ENCODE peak calls at places on chromosome 6, in nine cellular contexts. One of them, this sample, is unnamed.

GRCh38 chr6:30219244-30219643 is 6.0 kb upstream of the TRIM26 start:
- DNase-seq in K562: peak; percentile 46
- DNase-seq in esophagus muscularis mucosa: no peak
- DNase-seq in breast epithelium: no peak
- DNase-seq in uterus: no peak
- DNase-seq in stomach: peak; percentile 64
- DNase-seq in body of pancreas: peak; percentile 78
- DNase-seq in A549: peak; percentile 42
- DNase-seq in sigmoid colon: no peak
- DNase-seq in this sample: peak; percentile 12

GRCh38 chr6:155521719-155522118 is 66.1 kb upstream of the NOX3 start:
- DNase-seq in body of pancreas: no peak
- DNase-seq in breast epithelium: no peak
- DNase-seq in A549: no peak
- DNase-seq in esophagus muscularis mucosa: no peak
- DNase-seq in uterus: no peak
- DNase-seq in K562: no peak
- DNase-seq in sigmoid colon: no peak
- DNase-seq in stomach: no peak
- DNase-seq in this sample: no peak

GRCh38 chr6:165055231-165055630 is 254.2 kb downstream of the C6orf118 start:
- DNase-seq in A549: no peak
- DNase-seq in esophagus muscularis mucosa: no peak
- DNase-seq in body of pancreas: no peak
- DNase-seq in K562: no peak
- DNase-seq in sigmoid colon: no peak
- DNase-seq in breast epithelium: no peak
- DNase-seq in stomach: no peak
- DNase-seq in uterus: no peak
- DNase-seq in this sample: no peak

GRCh38 chr6:107488875-107489635 is 862 bp upstream of the SOBP start:
- DNase-seq in K562: peak; percentile 25
- DNase-seq in uterus: peak; percentile 26
- DNase-seq in sigmoid colon: peak; percentile 77
- DNase-seq in breast epithelium: no peak
- DNase-seq in stomach: no peak
- DNase-seq in esophagus muscularis mucosa: no peak
- DNase-seq in A549: peak; percentile 49
- DNase-seq in body of pancreas: peak; percentile 19
- DNase-seq in this sample: peak; percentile 81

GRCh38 chr6:26432622-26433021 is 7.7 kb upstream of the BTN3A3 start:
- DNase-seq in body of pancreas: no peak
- DNase-seq in esophagus muscularis mucosa: no peak
- DNase-seq in breast epithelium: no peak
- DNase-seq in K562: no peak
- DNase-seq in sigmoid colon: no peak
- DNase-seq in stomach: no peak
- DNase-seq in uterus: no peak
- DNase-seq in A549: no peak
- DNase-seq in this sample: no peak

GRCh38 chr6:78810146-78810545 is 57.2 kb upstream of the IRAK1BP1 start:
- DNase-seq in breast epithelium: no peak
- DNase-seq in sigmoid colon: no peak
- DNase-seq in body of pancreas: no peak
- DNase-seq in K562: peak; percentile 13
- DNase-seq in uterus: no peak
- DNase-seq in esophagus muscularis mucosa: no peak
- DNase-seq in stomach: no peak
- DNase-seq in A549: peak; percentile 8
- DNase-seq in this sample: no peak

GRCh38 chr6:55882731-55883595 is 7.6 kb upstream of the BMP5 start:
- DNase-seq in esophagus muscularis mucosa: no peak
- DNase-seq in body of pancreas: no peak
- DNase-seq in sigmoid colon: no peak
- DNase-seq in A549: no peak
- DNase-seq in breast epithelium: no peak
- DNase-seq in uterus: no peak
- DNase-seq in K562: no peak
- DNase-seq in stomach: no peak
- DNase-seq in this sample: no peak

GRCh38 chr6:127737009-127737486 is 160.1 kb downstream of the C6orf58 start:
- DNase-seq in stomach: peak; percentile 45
- DNase-seq in K562: peak; percentile 12
- DNase-seq in A549: peak; percentile 25
- DNase-seq in uterus: peak; percentile 17
- DNase-seq in body of pancreas: peak; percentile 52
- DNase-seq in esophagus muscularis mucosa: no peak
- DNase-seq in breast epithelium: no peak
- DNase-seq in sigmoid colon: no peak
- DNase-seq in this sample: no peak

GRCh38 chr6:113697642-113698410 is 159.3 kb upstream of the MARCKS start:
- DNase-seq in K562: no peak
- DNase-seq in stomach: no peak
- DNase-seq in esophagus muscularis mucosa: no peak
- DNase-seq in A549: no peak
- DNase-seq in uterus: no peak
- DNase-seq in breast epithelium: no peak
- DNase-seq in sigmoid colon: no peak
- DNase-seq in body of pancreas: no peak
- DNase-seq in this sample: no peak

GRCh38 chr6:118668761-118669411 is 17.5 kb upstream of the CEP85L start:
- DNase-seq in body of pancreas: no peak
- DNase-seq in sigmoid colon: no peak
- DNase-seq in esophagus muscularis mucosa: peak; percentile 17
- DNase-seq in stomach: no peak
- DNase-seq in K562: peak; percentile 20
- DNase-seq in A549: no peak
- DNase-seq in uterus: no peak
- DNase-seq in breast epithelium: no peak
- DNase-seq in this sample: no peak

GRCh38 chr6:79034865-79035264 is 43.2 kb downstream of the PHIP start:
- DNase-seq in stomach: no peak
- DNase-seq in breast epithelium: no peak
- DNase-seq in uterus: no peak
- DNase-seq in sigmoid colon: no peak
- DNase-seq in K562: no peak
- DNase-seq in esophagus muscularis mucosa: no peak
- DNase-seq in A549: no peak
- DNase-seq in body of pancreas: no peak
- DNase-seq in this sample: no peak

DNA sequence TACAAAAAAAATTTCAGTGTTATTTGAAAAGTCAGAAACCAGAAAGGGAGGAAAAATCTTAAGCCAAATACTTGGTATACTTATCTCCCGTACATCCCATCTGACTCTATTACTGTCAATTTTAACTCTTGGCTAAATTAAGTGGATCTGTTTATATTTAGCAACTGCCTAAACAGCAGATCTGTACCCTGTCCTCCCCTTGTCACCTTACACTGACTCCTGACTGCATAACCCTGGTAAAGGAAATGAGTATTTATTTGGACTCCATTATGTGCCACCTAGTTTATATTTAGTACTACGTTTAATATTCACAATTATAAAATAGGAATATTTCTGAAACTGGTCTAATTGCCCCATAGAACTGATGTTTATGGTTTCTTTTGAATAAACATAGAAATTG is 730.2 kb upstream of the GJE1 start:
- DNase-seq in esophagus muscularis mucosa: no peak
- DNase-seq in stomach: no peak
- DNase-seq in body of pancreas: no peak
- DNase-seq in sigmoid colon: no peak
- DNase-seq in A549: no peak
- DNase-seq in breast epithelium: no peak
- DNase-seq in uterus: no peak
- DNase-seq in K562: no peak
- DNase-seq in this sample: no peak
- H3K4me3 ChIP-seq in esophagus muscularis mucosa: no peak overlapping the region
- H3K4me3 ChIP-seq in stomach: no peak overlapping the region
- H3K4me3 ChIP-seq in body of pancreas: no peak overlapping the region
- H3K4me3 ChIP-seq in sigmoid colon: no peak overlapping the region
- H3K4me3 ChIP-seq in A549: no peak overlapping the region
- H3K4me3 ChIP-seq in breast epithelium: no peak overlapping the region
- H3K4me3 ChIP-seq in uterus: no peak overlapping the region
- H3K4me3 ChIP-seq in K562: no peak overlapping the region
- H3K4me3 ChIP-seq in this sample: peak overlapping the region; percentile 49

GRCh38 chr6:116461563-116462507 is 660 bp downstream of the CALHM6 start:
- DNase-seq in uterus: no peak
- DNase-seq in breast epithelium: no peak
- DNase-seq in K562: no peak
- DNase-seq in stomach: peak; percentile 35
- DNase-seq in esophagus muscularis mucosa: no peak
- DNase-seq in sigmoid colon: peak; percentile 65
- DNase-seq in A549: no peak
- DNase-seq in body of pancreas: peak; percentile 28
- DNase-seq in this sample: peak; percentile 56
- TF ChIP-seq POLR2A in uterus: no peak
- TF ChIP-seq POLR2A in breast epithelium: no peak
- TF ChIP-seq POLR2A in K562: no peak
- TF ChIP-seq POLR2A in stomach: no peak
- TF ChIP-seq POLR2A in esophagus muscularis mucosa: no peak
- TF ChIP-seq POLR2A in sigmoid colon: no peak
- TF ChIP-seq POLR2A in A549: no peak
- TF ChIP-seq POLR2A in body of pancreas: no peak
- TF ChIP-seq POLR2A in this sample: no peak

DNA sequence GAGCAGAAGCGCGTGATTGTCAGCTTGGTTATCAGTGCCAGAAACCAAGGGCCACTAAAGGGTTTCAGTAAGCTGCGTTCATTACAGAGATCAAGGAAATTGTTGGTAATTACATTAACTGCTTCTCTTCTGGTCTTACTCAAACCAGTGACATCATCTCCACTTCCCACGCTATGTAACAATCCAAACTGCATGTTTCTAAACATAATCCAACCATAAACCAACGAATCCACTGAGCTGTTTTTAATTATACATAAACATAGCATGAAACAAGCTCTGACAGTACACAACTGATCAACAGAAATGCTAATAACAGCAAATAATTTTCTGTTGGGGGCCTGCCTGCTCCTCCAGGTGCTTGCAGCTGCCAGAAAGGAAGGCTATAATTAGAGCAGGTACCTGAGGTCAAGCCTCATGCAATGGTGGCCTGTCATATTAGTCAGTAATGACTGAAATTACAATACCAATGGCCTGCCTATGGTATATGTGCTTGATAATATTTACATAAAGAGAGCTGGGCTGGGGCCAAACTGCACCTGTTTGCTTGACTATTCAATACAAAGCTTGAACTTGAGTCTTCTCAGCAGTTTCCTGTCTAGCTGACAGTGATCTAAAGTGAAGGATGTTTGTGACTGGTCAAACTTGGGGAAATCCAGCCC is 40.1 kb downstream of the ILRUN start:
- DNase-seq in esophagus muscularis mucosa: no peak
- DNase-seq in stomach: peak; percentile 78
- DNase-seq in A549: no peak
- DNase-seq in breast epithelium: no peak
- DNase-seq in sigmoid colon: no peak
- DNase-seq in uterus: no peak
- DNase-seq in K562: peak; percentile 53
- DNase-seq in body of pancreas: peak; percentile 56
- DNase-seq in this sample: no peak
- H3K4me1 ChIP-seq in esophagus muscularis mucosa: peaks cover 53% of the 10 kb centered on the region
- H3K4me1 ChIP-seq in stomach: peaks cover 39% of the 10 kb centered on the region
- H3K4me1 ChIP-seq in A549: peaks cover 51% of the 10 kb centered on the region
- H3K4me1 ChIP-seq in breast epithelium: no peaks in the 10 kb centered on the region
- H3K4me1 ChIP-seq in sigmoid colon: peaks cover 50% of the 10 kb centered on the region
- H3K4me1 ChIP-seq in uterus: peaks cover 9% of the 10 kb centered on the region
- H3K4me1 ChIP-seq in K562: peaks cover 51% of the 10 kb centered on the region
- H3K4me1 ChIP-seq in body of pancreas: peaks cover 45% of the 10 kb centered on the region
- H3K4me1 ChIP-seq in this sample: peaks cover 48% of the 10 kb centered on the region

DNA sequence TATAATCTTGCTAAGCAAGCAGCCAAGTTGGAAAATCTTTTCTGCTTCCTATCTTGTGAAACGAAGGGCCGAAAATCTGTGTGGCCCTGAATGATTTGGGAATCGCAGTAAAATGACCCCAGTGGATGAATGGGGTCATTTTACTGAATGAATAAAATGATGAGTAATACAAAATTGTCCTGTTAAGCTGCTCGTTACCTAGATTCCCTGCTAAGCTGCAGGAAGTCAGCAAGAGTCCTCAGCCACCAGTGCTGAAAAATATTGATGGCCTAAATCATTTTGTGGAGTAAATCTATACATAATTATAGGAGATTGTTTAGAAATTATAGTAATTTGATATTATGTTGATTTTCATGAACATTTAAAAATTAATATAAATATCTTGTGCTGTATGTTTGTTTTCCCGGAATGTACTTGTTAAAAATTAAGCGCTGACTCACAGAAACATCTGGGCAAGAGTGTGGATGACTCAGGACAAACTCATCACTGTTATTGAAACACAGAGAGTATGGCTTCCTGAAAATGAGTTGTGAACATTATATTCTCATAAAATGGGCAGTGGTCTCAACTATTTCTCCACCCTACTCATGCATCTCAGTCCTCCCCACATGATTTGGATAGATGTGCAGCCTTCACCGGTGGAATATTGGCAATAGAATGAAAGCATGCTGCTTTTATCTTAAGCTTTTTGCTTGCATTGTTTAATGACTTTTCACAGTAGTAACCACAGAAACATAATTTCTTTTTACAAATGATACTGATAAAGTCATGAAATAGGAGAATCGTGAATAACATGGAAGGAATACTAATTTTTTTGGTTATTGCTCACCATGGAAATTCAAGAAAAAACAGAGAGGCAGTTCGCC is 36.2 kb upstream of the RGS17 start:
- DNase-seq in body of pancreas: no peak
- DNase-seq in stomach: no peak
- DNase-seq in K562: no peak
- DNase-seq in sigmoid colon: no peak
- DNase-seq in A549: peak; percentile 50
- DNase-seq in breast epithelium: no peak
- DNase-seq in esophagus muscularis mucosa: no peak
- DNase-seq in uterus: no peak
- DNase-seq in this sample: no peak
- H3K4me3 ChIP-seq in body of pancreas: no peak overlapping the region
- H3K4me3 ChIP-seq in stomach: no peak overlapping the region
- H3K4me3 ChIP-seq in K562: no peak overlapping the region
- H3K4me3 ChIP-seq in sigmoid colon: no peak overlapping the region
- H3K4me3 ChIP-seq in A549: peak overlapping the region; percentile 17
- H3K4me3 ChIP-seq in breast epithelium: no peak overlapping the region
- H3K4me3 ChIP-seq in esophagus muscularis mucosa: no peak overlapping the region
- H3K4me3 ChIP-seq in uterus: no peak overlapping the region
- H3K4me3 ChIP-seq in this sample: no peak overlapping the region

This sample was measured in heart left ventricle.